ENCODE peak calls at places on chromosomes 1 and 21, in ten cellular contexts. One of them, this sample, is unnamed.

GRCh38 chr1:47387921-47388509 is 28.1 kb upstream of the FOXE3 start:
- DNase-seq in cardiac septum: no peak
- DNase-seq in NCI-H226: no peak
- DNase-seq in activated T-helper 1 cell treated with Interleukin-2 at 50 U/mL for 16 hours: no peak
- DNase-seq in brain pericyte: no peak
- DNase-seq in T47D: no peak
- DNase-seq in stromal cell of bone marrow: peak; percentile 25
- DNase-seq in cardiac muscle cell: no peak
- DNase-seq in AG10803: peak; percentile 40
- DNase-seq in ELR: no peak
- DNase-seq in this sample: no peak

GRCh38 chr1:89557443-89557820 is 32.8 kb downstream of the LRRC8B start:
- DNase-seq in cardiac septum: no peak
- DNase-seq in NCI-H226: no peak
- DNase-seq in activated T-helper 1 cell treated with Interleukin-2 at 50 U/mL for 16 hours: no peak
- DNase-seq in brain pericyte: no peak
- DNase-seq in T47D: no peak
- DNase-seq in stromal cell of bone marrow: no peak
- DNase-seq in cardiac muscle cell: no peak
- DNase-seq in AG10803: no peak
- DNase-seq in ELR: no peak
- DNase-seq in this sample: no peak

GRCh38 chr1:22594396-22594795 is 31.1 kb downstream of the EPHA8 start:
- DNase-seq in cardiac septum: no peak
- DNase-seq in NCI-H226: no peak
- DNase-seq in activated T-helper 1 cell treated with Interleukin-2 at 50 U/mL for 16 hours: no peak
- DNase-seq in brain pericyte: no peak
- DNase-seq in T47D: no peak
- DNase-seq in stromal cell of bone marrow: no peak
- DNase-seq in cardiac muscle cell: no peak
- DNase-seq in AG10803: no peak
- DNase-seq in ELR: no peak
- DNase-seq in this sample: no peak

GRCh38 chr1:57447551-57447950 is 23.7 kb upstream of the DAB1 start:
- DNase-seq in cardiac septum: no peak
- DNase-seq in NCI-H226: no peak
- DNase-seq in activated T-helper 1 cell treated with Interleukin-2 at 50 U/mL for 16 hours: no peak
- DNase-seq in brain pericyte: no peak
- DNase-seq in T47D: no peak
- DNase-seq in stromal cell of bone marrow: no peak
- DNase-seq in cardiac muscle cell: no peak
- DNase-seq in AG10803: no peak
- DNase-seq in ELR: no peak
- DNase-seq in this sample: no peak

GRCh38 chr1:69197816-69198215 is 369.9 kb upstream of the LRRC7 start:
- DNase-seq in cardiac septum: no peak
- DNase-seq in NCI-H226: no peak
- DNase-seq in activated T-helper 1 cell treated with Interleukin-2 at 50 U/mL for 16 hours: no peak
- DNase-seq in brain pericyte: no peak
- DNase-seq in T47D: no peak
- DNase-seq in stromal cell of bone marrow: no peak
- DNase-seq in cardiac muscle cell: no peak
- DNase-seq in AG10803: no peak
- DNase-seq in ELR: no peak
- DNase-seq in this sample: no peak

GRCh38 chr1:119987112-119987511 is 82.3 kb downstream of the NOTCH2 start:
- DNase-seq in cardiac septum: no peak
- DNase-seq in NCI-H226: peak; percentile 93
- DNase-seq in activated T-helper 1 cell treated with Interleukin-2 at 50 U/mL for 16 hours: no peak
- DNase-seq in brain pericyte: no peak
- DNase-seq in T47D: no peak
- DNase-seq in stromal cell of bone marrow: peak; percentile 80
- DNase-seq in cardiac muscle cell: peak; percentile 83
- DNase-seq in AG10803: peak; percentile 95
- DNase-seq in ELR: peak; percentile 95
- DNase-seq in this sample: no peak

GRCh38 chr1:177609953-177610352 is 359.9 kb downstream of the SEC16B start:
- DNase-seq in cardiac septum: no peak
- DNase-seq in NCI-H226: no peak
- DNase-seq in activated T-helper 1 cell treated with Interleukin-2 at 50 U/mL for 16 hours: no peak
- DNase-seq in brain pericyte: no peak
- DNase-seq in T47D: no peak
- DNase-seq in stromal cell of bone marrow: no peak
- DNase-seq in cardiac muscle cell: no peak
- DNase-seq in AG10803: no peak
- DNase-seq in ELR: no peak
- DNase-seq in this sample: no peak

GRCh38 chr1:39646232-39647081 is 7.0 kb upstream of the HEYL start:
- DNase-seq in cardiac septum: peak; percentile 90
- DNase-seq in NCI-H226: no peak
- DNase-seq in activated T-helper 1 cell treated with Interleukin-2 at 50 U/mL for 16 hours: no peak
- DNase-seq in brain pericyte: peak; percentile 79
- DNase-seq in T47D: no peak
- DNase-seq in stromal cell of bone marrow: no peak
- DNase-seq in cardiac muscle cell: peak; percentile 87
- DNase-seq in AG10803: peak; percentile 73
- DNase-seq in ELR: peak; percentile 13
- DNase-seq in this sample: no peak

GRCh38 chr21:38839683-38840286 is 34.1 kb downstream of the ETS2 start:
- DNase-seq in cardiac septum: no peak
- DNase-seq in NCI-H226: peak; percentile 90
- DNase-seq in activated T-helper 1 cell treated with Interleukin-2 at 50 U/mL for 16 hours: no peak
- DNase-seq in brain pericyte: peak; percentile 57
- DNase-seq in T47D: no peak
- DNase-seq in stromal cell of bone marrow: peak; percentile 54
- DNase-seq in cardiac muscle cell: peak; percentile 94
- DNase-seq in AG10803: peak; percentile 81
- DNase-seq in ELR: peak; percentile 97
- DNase-seq in this sample: no peak

GRCh38 chr1:87961992-87962391 is 633.3 kb downstream of the LMO4 start:
- DNase-seq in cardiac septum: no peak
- DNase-seq in NCI-H226: no peak
- DNase-seq in activated T-helper 1 cell treated with Interleukin-2 at 50 U/mL for 16 hours: no peak
- DNase-seq in brain pericyte: no peak
- DNase-seq in T47D: no peak
- DNase-seq in stromal cell of bone marrow: peak; percentile 25
- DNase-seq in cardiac muscle cell: peak; percentile 60
- DNase-seq in AG10803: peak; percentile 64
- DNase-seq in ELR: no peak
- DNase-seq in this sample: no peak

GRCh38 chr1:202852163-202852904 is 36.6 kb downstream of the RABIF start:
- DNase-seq in cardiac septum: no peak
- DNase-seq in NCI-H226: peak; percentile 64
- DNase-seq in activated T-helper 1 cell treated with Interleukin-2 at 50 U/mL for 16 hours: no peak
- DNase-seq in brain pericyte: no peak
- DNase-seq in T47D: peak; percentile 84
- DNase-seq in stromal cell of bone marrow: peak; percentile 14
- DNase-seq in cardiac muscle cell: peak; percentile 80
- DNase-seq in AG10803: peak; percentile 62
- DNase-seq in ELR: peak; percentile 76
- DNase-seq in this sample: no peak

GRCh38 chr1:64516301-64516700 is 46.4 kb downstream of the CACHD1 start:
- DNase-seq in cardiac septum: no peak
- DNase-seq in NCI-H226: peak; percentile 8
- DNase-seq in activated T-helper 1 cell treated with Interleukin-2 at 50 U/mL for 16 hours: no peak
- DNase-seq in brain pericyte: no peak
- DNase-seq in T47D: peak; percentile 36
- DNase-seq in stromal cell of bone marrow: no peak
- DNase-seq in cardiac muscle cell: no peak
- DNase-seq in AG10803: no peak
- DNase-seq in ELR: peak; percentile 81
- DNase-seq in this sample: no peak

GRCh38 chr1:60989745-60990718 is 92.3 kb upstream of the NFIA start:
- DNase-seq in cardiac septum: no peak
- DNase-seq in NCI-H226: peak; percentile 46
- DNase-seq in activated T-helper 1 cell treated with Interleukin-2 at 50 U/mL for 16 hours: no peak
- DNase-seq in brain pericyte: peak; percentile 76
- DNase-seq in T47D: no peak
- DNase-seq in stromal cell of bone marrow: peak; percentile 91
- DNase-seq in cardiac muscle cell: peak; percentile 90
- DNase-seq in AG10803: peak; percentile 89
- DNase-seq in ELR: peak; percentile 72
- DNase-seq in this sample: no peak

GRCh38 chr1:1601564-1602320 is 1.8 kb upstream of the FNDC10 start:
- DNase-seq in cardiac septum: no peak
- DNase-seq in NCI-H226: no peak
- DNase-seq in activated T-helper 1 cell treated with Interleukin-2 at 50 U/mL for 16 hours: no peak
- DNase-seq in brain pericyte: no peak
- DNase-seq in T47D: no peak
- DNase-seq in stromal cell of bone marrow: no peak
- DNase-seq in cardiac muscle cell: no peak
- DNase-seq in AG10803: no peak
- DNase-seq in ELR: no peak
- DNase-seq in this sample: no peak

GRCh38 chr1:220124542-220124941 is 30.6 kb downstream of the IARS2 start:
- DNase-seq in cardiac septum: no peak
- DNase-seq in NCI-H226: no peak
- DNase-seq in activated T-helper 1 cell treated with Interleukin-2 at 50 U/mL for 16 hours: no peak
- DNase-seq in brain pericyte: no peak
- DNase-seq in T47D: no peak
- DNase-seq in stromal cell of bone marrow: no peak
- DNase-seq in cardiac muscle cell: peak; percentile 61
- DNase-seq in AG10803: peak; percentile 88
- DNase-seq in ELR: no peak
- DNase-seq in this sample: no peak

GRCh38 chr1:61054636-61055035 is 27.7 kb upstream of the NFIA start:
- DNase-seq in cardiac septum: no peak
- DNase-seq in NCI-H226: no peak
- DNase-seq in activated T-helper 1 cell treated with Interleukin-2 at 50 U/mL for 16 hours: no peak
- DNase-seq in brain pericyte: no peak
- DNase-seq in T47D: peak; percentile 17
- DNase-seq in stromal cell of bone marrow: no peak
- DNase-seq in cardiac muscle cell: no peak
- DNase-seq in AG10803: no peak
- DNase-seq in ELR: no peak
- DNase-seq in this sample: no peak

GRCh38 chr1:235102993-235103411 is 25.6 kb downstream of the TOMM20 start:
- DNase-seq in cardiac septum: no peak
- DNase-seq in NCI-H226: no peak
- DNase-seq in activated T-helper 1 cell treated with Interleukin-2 at 50 U/mL for 16 hours: no peak
- DNase-seq in brain pericyte: no peak
- DNase-seq in T47D: no peak
- DNase-seq in stromal cell of bone marrow: no peak
- DNase-seq in cardiac muscle cell: no peak
- DNase-seq in AG10803: no peak
- DNase-seq in ELR: no peak
- DNase-seq in this sample: no peak

GRCh38 chr1:200279810-200280411 is 129.9 kb downstream of the ZNF281 start:
- DNase-seq in cardiac septum: no peak
- DNase-seq in NCI-H226: peak; percentile 26
- DNase-seq in activated T-helper 1 cell treated with Interleukin-2 at 50 U/mL for 16 hours: no peak
- DNase-seq in brain pericyte: peak; percentile 29
- DNase-seq in T47D: peak; percentile 85
- DNase-seq in stromal cell of bone marrow: peak; percentile 47
- DNase-seq in cardiac muscle cell: peak; percentile 81
- DNase-seq in AG10803: peak; percentile 43
- DNase-seq in ELR: peak; percentile 75
- DNase-seq in this sample: peak; percentile 11

GRCh38 chr1:240173836-240174235 is 82.2 kb downstream of the FMN2 start:
- DNase-seq in cardiac septum: no peak
- DNase-seq in NCI-H226: no peak
- DNase-seq in activated T-helper 1 cell treated with Interleukin-2 at 50 U/mL for 16 hours: no peak
- DNase-seq in brain pericyte: no peak
- DNase-seq in T47D: no peak
- DNase-seq in stromal cell of bone marrow: peak; percentile 40
- DNase-seq in cardiac muscle cell: no peak
- DNase-seq in AG10803: peak; percentile 63
- DNase-seq in ELR: no peak
- DNase-seq in this sample: no peak